ENCODE peak calls at places on chromosomes 1 and 21, in six cellular contexts. F, W, T, H, I and L are unnamed samples. For H3K4me1, the result is how much of the 10 kb centered on the place peaks cover.

GRCh38 chr1:184437306-184437705 is 50.5 kb downstream of the C1orf21 start:
- DNase-seq in F (no peak), W (peak), T (peak), H (no peak), I (no peak), L (no peak)

GRCh38 chr1:92446546-92446945 is 40.2 kb downstream of the GFI1 start:
- DNase-seq in F (no peak), W (no peak), T (no peak), H (no peak), I (no peak), L (no peak)

GRCh38 chr1:33228935-33229487 is 27.3 kb upstream of the ZNF362 start:
- DNase-seq in F (no peak), W (no peak), T (no peak), H (peak), I (no peak), L (peak)

GRCh38 chr1:77100870-77101269 is 118.4 kb downstream of the PIGK start:
- DNase-seq in F (no peak), W (no peak), T (no peak), H (no peak), I (no peak), L (no peak)

GRCh38 chr1:161092621-161093028 is 3.3 kb upstream of the NECTIN4 start:
- DNase-seq in F (peak), W (peak), T (no peak), H (no peak), I (no peak), L (no peak)

GRCh38 chr1:1470626-1471388 is 758 bp upstream of the ATAD3B start:
- DNase-seq in F (no peak), W (no peak), T (peak), H (no peak), I (peak), L (no peak)

GRCh38 chr1:61446531-61446991 is 278.4 kb downstream of the TM2D1 start:
- DNase-seq in F (no peak), W (no peak), T (no peak), H (no peak), I (no peak), L (no peak)

GRCh38 chr21:45715441-45715840 is 71.9 kb downstream of the PCBP3 start:
- DNase-seq in F (no peak), W (no peak), T (no peak), H (no peak), I (no peak), L (no peak)

GRCh38 chr1:19799233-19799876 is 361 bp downstream of the TMCO4 start:
- DNase-seq in F (peak), W (peak), T (peak), H (peak), I (peak), L (no peak)

GRCh38 chr1:165894591-165894990 is 67.2 kb downstream of the UCK2 start:
- DNase-seq in F (no peak), W (no peak), T (no peak), H (no peak), I (no peak), L (no peak)

GRCh38 chr21:25456672-25457071 is 150.6 kb downstream of the MRPL39 start:
- DNase-seq in F (no peak), W (no peak), T (no peak), H (no peak), I (no peak), L (no peak)

GRCh38 chr1:47781171-47781959 is 215.8 kb downstream of the TRABD2B start:
- DNase-seq in F (no peak), W (no peak), T (no peak), H (no peak), I (no peak), L (no peak)

GRCh38 chr1:198118136-198118535 is 38.7 kb upstream of the NEK7 start:
- DNase-seq in F (no peak), W (no peak), T (peak), H (no peak), I (peak), L (peak)

GRCh38 chr1:193727850-193728249 is 541.4 kb upstream of the B3GALT2 start:
- DNase-seq in F (no peak), W (no peak), T (no peak), H (no peak), I (no peak), L (no peak)

GRCh38 chr1:111653695-111654094 is 34.1 kb downstream of the RAP1A start:
- DNase-seq in F (no peak), W (no peak), T (no peak), H (no peak), I (no peak), L (no peak)

GRCh38 chr1:920008-920407 is 3.7 kb upstream of the SAMD11 start:
- DNase-seq in F (no peak), W (no peak), T (no peak), H (no peak), I (no peak), L (no peak)

GRCh38 chr1:115140442-115141144 is 51.3 kb upstream of the TSPAN2 start:
- DNase-seq in F (no peak), W (no peak), T (no peak), H (no peak), I (no peak), L (no peak)

GRCh38 chr1:1037366-1038327 is 17.7 kb downstream of the AGRN start:
- DNase-seq in F (no peak), W (no peak), T (no peak), H (no peak), I (peak), L (no peak)

GRCh38 chr1:101236546-101237228 is at the start of gene S1PR1:
- DNase-seq in F (no peak), W (peak), T (peak), H (peak), I (peak), L (peak)

GRCh38 chr1:220527279-220528048 is 472 bp upstream of the MARK1 start:
- DNase-seq in F (no peak), W (peak), T (peak), H (no peak), I (peak), L (peak)

GRCh38 chr1:210123924-210124589 is 108.5 kb upstream of the SERTAD4 start:
- DNase-seq in F (no peak), W (no peak), T (no peak), H (no peak), I (no peak), L (no peak)

GRCh38 chr21:25963186-25963585 is 207.4 kb downstream of the APP start:
- DNase-seq in F (no peak), W (no peak), T (peak), H (no peak), I (no peak), L (no peak)

GRCh38 chr1:85705940-85706339 is 2.3 kb downstream of the ZNHIT6 start:
- DNase-seq in F (no peak), W (no peak), T (no peak), H (no peak), I (no peak), L (no peak)

GRCh38 chr1:173853074-173853473 is 14.7 kb downstream of the GAS5 start:
- DNase-seq in F (no peak), W (no peak), T (no peak), H (no peak), I (no peak), L (no peak)

GRCh38 chr21:35163381-35163780 is 114.3 kb upstream of the RUNX1 start:
- DNase-seq in F (no peak), W (no peak), T (no peak), H (no peak), I (no peak), L (no peak)
- H3K4me1 ChIP-seq in F (under half), W (under half), T (under half), H (under half), I (under half), L (under half)

GRCh38 chr1:119374208-119374877 is 5.8 kb downstream of the HAO2 start:
- DNase-seq in F (no peak), W (no peak), T (no peak), H (no peak), I (no peak), L (no peak)

GRCh38 chr1:119371800-119372199 is 3.2 kb downstream of the HAO2 start:
- DNase-seq in F (no peak), W (no peak), T (no peak), H (no peak), I (no peak), L (no peak)

GRCh38 chr1:119370748-119371147 is 2.2 kb downstream of the HAO2 start:
- DNase-seq in F (no peak), W (no peak), T (no peak), H (no peak), I (no peak), L (no peak)

GRCh38 chr1:119373465-119373864 is 4.9 kb downstream of the HAO2 start:
- DNase-seq in F (no peak), W (no peak), T (no peak), H (no peak), I (no peak), L (no peak)

DNA sequence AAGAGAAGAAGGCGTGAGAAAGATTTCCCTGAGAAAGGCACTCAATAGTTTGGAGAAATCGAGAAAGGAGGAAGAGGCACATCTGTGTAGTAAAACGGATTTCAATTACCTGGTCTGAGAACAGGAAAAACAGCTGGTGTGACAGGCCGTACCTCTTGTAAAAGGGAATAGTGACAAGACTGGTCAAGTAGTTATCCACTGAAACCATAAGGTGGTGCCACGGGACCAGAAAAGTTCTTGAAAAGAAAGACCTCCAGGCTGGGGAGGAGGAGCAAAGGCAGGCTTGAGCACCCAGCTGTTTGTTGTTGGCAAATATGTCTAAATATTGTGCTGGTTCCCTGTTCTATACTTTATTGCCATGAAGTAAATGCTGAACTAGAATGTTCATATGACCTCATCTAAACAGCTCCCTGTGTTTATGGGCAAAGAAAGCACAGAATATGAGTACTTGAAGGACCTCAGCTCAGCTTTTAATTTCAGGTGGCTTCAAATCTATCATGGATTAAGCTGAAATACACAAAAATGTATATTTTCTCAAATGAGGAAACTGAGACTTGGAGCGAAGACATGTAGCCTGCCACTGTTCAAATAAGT is 4.0 kb downstream of the HAO2 start:
- DNase-seq in F (no peak), W (no peak), T (peak), H (peak), I (no peak), L (no peak)
- H3K4me3 ChIP-seq in F (no peak), W (no peak), T (no peak), H (peak), I (no peak), L (no peak)

DNA sequence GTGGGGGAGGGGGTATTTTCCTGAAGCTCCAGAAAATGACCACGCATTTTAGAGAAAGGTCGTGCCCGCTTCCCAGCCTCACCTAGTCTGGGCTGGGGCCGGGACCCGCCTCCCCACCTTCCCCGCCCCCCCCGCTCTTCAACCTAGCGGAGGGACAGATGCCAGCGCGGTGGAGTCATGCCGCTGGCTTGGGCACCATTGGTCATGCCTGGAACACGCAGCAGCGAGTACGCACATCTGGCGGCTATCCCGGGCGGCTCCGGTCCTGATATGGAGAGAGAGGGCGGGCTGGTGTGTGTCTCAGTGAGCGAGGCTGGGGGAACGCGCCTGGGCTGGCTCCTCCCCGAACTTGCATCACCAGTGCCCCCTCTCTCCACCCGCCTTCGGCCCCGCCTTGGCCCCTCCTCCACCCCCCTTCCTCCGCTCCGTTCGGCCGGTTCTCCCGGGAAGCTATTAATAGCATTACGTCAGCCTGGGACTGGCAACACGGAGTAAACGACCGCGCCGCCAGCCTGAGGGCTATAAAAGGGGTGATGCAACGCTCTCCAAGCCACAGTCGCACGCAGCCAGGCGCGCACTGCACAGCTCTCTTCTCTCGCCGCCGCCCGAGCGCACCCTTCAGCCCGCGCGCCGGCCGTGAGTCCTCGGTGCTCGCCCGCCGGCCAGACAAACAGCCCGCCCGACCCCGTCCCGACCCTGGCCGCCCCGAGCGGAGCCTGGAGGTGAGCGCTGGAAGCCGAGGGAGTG is at the start of gene ATF3:
- DNase-seq in F (peak), W (peak), T (peak), H (peak), I (peak), L (peak)
- TF ChIP-seq POLR2A in F (peak), W (peak), T (peak), H (peak), I (peak), L (peak)

GRCh38 chr1:15833069-15833679 is 14.3 kb upstream of the SPEN start:
- DNase-seq in F (peak), W (peak), T (peak), H (peak), I (peak), L (peak)
- H3K4me1 ChIP-seq in F (under half), W (under half), T (under half), H (under half), I (under half), L (under half)

GRCh38 chr1:154445040-154445472 is 39.9 kb downstream of the IL6R start:
- DNase-seq in F (no peak), W (no peak), T (no peak), H (no peak), I (no peak), L (no peak)
- H3K4me3 ChIP-seq in F (no peak), W (no peak), T (no peak), H (no peak), I (no peak), L (no peak)

GRCh38 chr1:212034516-212035122 is 738 bp downstream of the INTS7 start:
- DNase-seq in F (no peak), W (no peak), T (no peak), H (no peak), I (no peak), L (no peak)

GRCh38 chr1:212037900-212038299 is 2.4 kb downstream of the DTL start:
- DNase-seq in F (no peak), W (no peak), T (no peak), H (no peak), I (no peak), L (no peak)

GRCh38 chr1:212030936-212031528 is 4.3 kb downstream of the INTS7 start:
- DNase-seq in F (no peak), W (no peak), T (no peak), H (no peak), I (no peak), L (no peak)

GRCh38 chr1:212035835-212036605 is 472 bp downstream of the DTL start:
- DNase-seq in F (no peak), W (no peak), T (no peak), H (no peak), I (no peak), L (no peak)

DNA sequence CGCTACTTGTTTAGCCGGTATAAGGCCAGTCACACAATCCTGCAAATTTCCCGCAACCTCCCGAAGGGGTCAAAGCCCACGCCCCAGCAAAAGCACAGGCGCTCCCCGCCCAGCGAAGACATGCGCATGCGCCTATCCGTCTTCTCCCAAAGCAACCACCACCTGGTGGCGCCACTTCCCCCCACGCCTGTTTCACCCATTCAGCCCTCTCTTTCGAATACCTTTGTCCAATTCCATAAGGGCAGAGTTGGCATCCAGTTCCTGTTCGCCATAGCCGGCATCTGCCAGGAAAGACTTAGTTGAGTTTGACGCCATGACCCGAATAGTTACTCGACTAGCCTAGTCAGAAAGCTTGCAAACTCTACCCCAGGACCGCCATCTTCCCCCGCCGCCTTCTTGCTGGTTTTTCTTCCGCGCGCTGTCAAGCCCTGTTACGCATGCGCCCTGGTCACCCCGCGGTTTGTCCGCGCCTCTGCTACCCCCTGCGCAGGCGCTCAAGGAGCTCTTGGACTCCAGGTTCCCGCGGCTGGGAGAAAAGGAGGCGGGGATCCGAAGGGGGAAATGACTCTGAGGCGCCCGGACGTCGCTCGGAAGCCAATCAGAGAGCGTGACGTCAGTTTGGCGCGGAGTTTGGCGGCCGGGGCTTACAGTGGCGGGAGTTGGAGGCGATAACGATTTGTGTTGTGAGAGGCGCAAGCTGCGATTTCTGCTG is at the start of the genes DTL and INTS7:
- DNase-seq in F (peak), W (peak), T (peak), H (peak), I (peak), L (peak)
- TF ChIP-seq POLR2A in F (no peak), W (no peak), T (peak), H (peak), I (no peak), L (no peak)

DNA sequence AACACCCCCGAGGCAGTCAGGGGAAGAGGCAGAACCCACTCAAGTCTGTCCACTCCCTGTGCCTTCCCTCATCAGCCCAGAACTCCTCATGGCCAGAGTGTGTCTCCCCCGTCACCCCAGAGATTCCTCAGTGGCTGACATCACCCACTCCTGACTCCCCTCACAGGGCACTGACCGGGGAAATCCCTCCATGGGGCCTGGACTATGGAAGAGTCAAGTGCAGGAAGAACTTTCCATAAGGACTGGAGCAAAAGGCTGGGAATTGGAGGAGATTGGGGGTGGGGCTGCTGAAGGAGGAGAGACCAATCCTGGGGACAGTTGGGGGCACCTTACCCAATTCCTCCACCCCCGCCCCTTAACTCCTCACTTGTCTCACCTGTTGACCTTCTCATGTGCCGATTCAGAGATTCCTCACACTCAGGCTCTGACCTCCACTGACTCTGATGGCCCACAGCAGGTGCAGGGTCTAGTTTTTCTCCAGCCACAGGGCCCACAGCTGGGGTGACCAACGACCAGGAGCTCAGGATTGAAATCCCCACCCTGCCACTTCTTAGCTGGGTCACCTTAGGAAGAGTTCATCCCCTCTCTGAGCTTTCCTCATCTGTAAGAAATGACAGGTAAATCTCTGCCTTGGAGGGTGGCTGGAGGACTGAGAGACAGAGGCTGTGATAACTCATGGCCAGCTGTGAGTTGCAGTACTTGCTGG is 481 bp upstream of the EXTL1 start:
- DNase-seq in F (no peak), W (no peak), T (no peak), H (no peak), I (no peak), L (no peak)
- H3K4me1 ChIP-seq in F (under half), W (under half), T (under half), H (under half), I (under half), L (under half)

DNA sequence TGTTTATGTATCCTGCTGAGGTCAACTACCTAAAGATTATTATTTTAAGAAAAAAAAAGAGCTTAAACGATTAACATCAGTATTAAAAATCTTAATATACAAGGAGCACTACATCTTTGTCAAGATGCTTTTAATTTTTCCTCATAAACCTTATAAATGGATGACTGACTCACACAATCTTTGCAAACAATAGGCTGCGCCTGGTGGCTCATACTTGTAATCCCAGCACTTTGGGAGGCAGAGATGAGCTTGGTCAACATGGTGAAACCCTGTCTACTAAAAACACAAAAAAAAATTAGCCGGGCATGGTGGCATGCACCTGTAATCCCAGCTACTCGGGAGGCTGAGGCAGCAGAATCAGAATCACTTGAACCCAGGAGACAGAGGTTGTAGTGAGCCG is 1.7 kb downstream of the KHDC4 start:
- DNase-seq in F (no peak), W (no peak), T (no peak), H (no peak), I (no peak), L (no peak)
- H3K4me3 ChIP-seq in F (no peak), W (peak), T (peak), H (no peak), I (no peak), L (no peak)